ENCODE peak calls at places on chromosomes 3 and 15, in five cellular contexts. One of them, this sample, is unnamed.

GRCh38 chr3:140011611-140012277 is 76.8 kb downstream of the CLSTN2 start:
- DNase-seq in PC-3: no peak
- DNase-seq in RPMI8226: no peak
- DNase-seq in T-helper 2 cell: no peak
- DNase-seq in Daoy: no peak
- DNase-seq in this sample: no peak

GRCh38 chr3:96657710-96658109 is 156.7 kb upstream of the EPHA6 start:
- DNase-seq in PC-3: no peak
- DNase-seq in RPMI8226: no peak
- DNase-seq in T-helper 2 cell: no peak
- DNase-seq in Daoy: no peak
- DNase-seq in this sample: no peak

GRCh38 chr3:60047426-60048200 is 997.8 kb upstream of the CFAP20DC start:
- DNase-seq in PC-3: no peak
- DNase-seq in RPMI8226: no peak
- DNase-seq in T-helper 2 cell: no peak
- DNase-seq in Daoy: no peak
- DNase-seq in this sample: no peak

GRCh38 chr3:141114816-141115458 is 63.8 kb downstream of the SPSB4 start:
- DNase-seq in PC-3: peak; percentile 12
- DNase-seq in RPMI8226: peak; percentile 16
- DNase-seq in T-helper 2 cell: no peak
- DNase-seq in Daoy: no peak
- DNase-seq in this sample: no peak

GRCh38 chr3:52106951-52107611 is 47.1 kb downstream of the POC1A start:
- DNase-seq in PC-3: no peak
- DNase-seq in RPMI8226: no peak
- DNase-seq in T-helper 2 cell: no peak
- DNase-seq in Daoy: no peak
- DNase-seq in this sample: no peak

GRCh38 chr3:107431048-107431297 is 53.7 kb downstream of the CCDC54 start:
- DNase-seq in PC-3: no peak
- DNase-seq in RPMI8226: no peak
- DNase-seq in T-helper 2 cell: no peak
- DNase-seq in Daoy: peak; percentile 54
- DNase-seq in this sample: no peak

GRCh38 chr3:69710153-69710977 is 28.9 kb upstream of the MITF start:
- DNase-seq in PC-3: peak; percentile 12
- DNase-seq in RPMI8226: no peak
- DNase-seq in T-helper 2 cell: no peak
- DNase-seq in Daoy: peak; percentile 65
- DNase-seq in this sample: no peak

GRCh38 chr3:178434206-178434805 is 101.9 kb upstream of the KCNMB2 start:
- DNase-seq in PC-3: peak; percentile 30
- DNase-seq in RPMI8226: peak; percentile 23
- DNase-seq in T-helper 2 cell: no peak
- DNase-seq in Daoy: no peak
- DNase-seq in this sample: no peak

GRCh38 chr3:171876651-171877272 is 33.6 kb downstream of the TMEM212 start:
- DNase-seq in PC-3: peak; percentile 45
- DNase-seq in RPMI8226: no peak
- DNase-seq in T-helper 2 cell: no peak
- DNase-seq in Daoy: peak; percentile 65
- DNase-seq in this sample: no peak

GRCh38 chr3:188152660-188153497 is 1.1 kb upstream of the LPP start:
- DNase-seq in PC-3: peak; percentile 81
- DNase-seq in RPMI8226: no peak
- DNase-seq in T-helper 2 cell: no peak
- DNase-seq in Daoy: peak; percentile 65
- DNase-seq in this sample: no peak

GRCh38 chr3:126994661-126995161 is 11.8 kb downstream of the PLXNA1 start:
- DNase-seq in PC-3: no peak
- DNase-seq in RPMI8226: no peak
- DNase-seq in T-helper 2 cell: no peak
- DNase-seq in Daoy: no peak
- DNase-seq in this sample: no peak

GRCh38 chr15:79060175-79060574 is 30.4 kb downstream of the RASGRF1 start:
- DNase-seq in PC-3: no peak
- DNase-seq in RPMI8226: no peak
- DNase-seq in T-helper 2 cell: no peak
- DNase-seq in Daoy: no peak
- DNase-seq in this sample: no peak

GRCh38 chr3:56862352-56863062 is 60.8 kb upstream of the ARHGEF3 start:
- DNase-seq in PC-3: peak; percentile 85
- DNase-seq in RPMI8226: no peak
- DNase-seq in T-helper 2 cell: no peak
- DNase-seq in Daoy: peak; percentile 61
- DNase-seq in this sample: no peak

GRCh38 chr15:66912001-66912400 is 153.4 kb upstream of the SMAD3 start:
- DNase-seq in PC-3: no peak
- DNase-seq in RPMI8226: no peak
- DNase-seq in T-helper 2 cell: no peak
- DNase-seq in Daoy: no peak
- DNase-seq in this sample: no peak

GRCh38 chr3:7518471-7518870 is 657.6 kb downstream of the GRM7 start:
- DNase-seq in PC-3: no peak
- DNase-seq in RPMI8226: no peak
- DNase-seq in T-helper 2 cell: no peak
- DNase-seq in Daoy: no peak
- DNase-seq in this sample: no peak

GRCh38 chr15:77810180-77810579 is 177.5 kb upstream of the LINGO1 start:
- DNase-seq in PC-3: no peak
- DNase-seq in RPMI8226: no peak
- DNase-seq in T-helper 2 cell: no peak
- DNase-seq in Daoy: no peak
- DNase-seq in this sample: no peak

GRCh38 chr3:61360297-61360696 is 109.0 kb upstream of the FHIT start:
- DNase-seq in PC-3: no peak
- DNase-seq in RPMI8226: no peak
- DNase-seq in T-helper 2 cell: no peak
- DNase-seq in Daoy: no peak
- DNase-seq in this sample: no peak

GRCh38 chr3:133295199-133295901 is 104.5 kb upstream of the BFSP2 start:
- DNase-seq in PC-3: peak; percentile 77
- DNase-seq in RPMI8226: no peak
- DNase-seq in T-helper 2 cell: no peak
- DNase-seq in Daoy: peak; percentile 74
- DNase-seq in this sample: no peak

GRCh38 chr15:70314652-70315051 is 216.9 kb upstream of the TLE3 start:
- DNase-seq in PC-3: no peak
- DNase-seq in RPMI8226: no peak
- DNase-seq in T-helper 2 cell: no peak
- DNase-seq in Daoy: no peak
- DNase-seq in this sample: no peak

GRCh38 chr3:17551333-17551732 is 191.1 kb downstream of the TBC1D5 start:
- DNase-seq in PC-3: no peak
- DNase-seq in RPMI8226: no peak
- DNase-seq in T-helper 2 cell: no peak
- DNase-seq in Daoy: no peak
- DNase-seq in this sample: no peak

GRCh38 chr15:29034151-29034550 is 148.4 kb downstream of the APBA2 start:
- DNase-seq in PC-3: no peak
- DNase-seq in RPMI8226: no peak
- DNase-seq in T-helper 2 cell: no peak
- DNase-seq in Daoy: no peak
- DNase-seq in this sample: no peak

GRCh38 chr3:101954361-101954760 is 105.0 kb downstream of the NFKBIZ start:
- DNase-seq in PC-3: no peak
- DNase-seq in RPMI8226: no peak
- DNase-seq in T-helper 2 cell: no peak
- DNase-seq in Daoy: no peak
- DNase-seq in this sample: no peak

GRCh38 chr15:80249973-80250372 is 2.0 kb downstream of the CTXND1 start:
- DNase-seq in PC-3: no peak
- DNase-seq in RPMI8226: no peak
- DNase-seq in T-helper 2 cell: no peak
- DNase-seq in Daoy: no peak
- DNase-seq in this sample: no peak

GRCh38 chr3:72347819-72348319 is 500.4 kb downstream of the SHQ1 start:
- DNase-seq in PC-3: peak; percentile 55
- DNase-seq in RPMI8226: peak; percentile 61
- DNase-seq in T-helper 2 cell: no peak
- DNase-seq in Daoy: peak; percentile 91
- DNase-seq in this sample: no peak

GRCh38 chr3:131107637-131108433 is 81.2 kb downstream of the NEK11 start:
- DNase-seq in PC-3: peak; percentile 78
- DNase-seq in RPMI8226: no peak
- DNase-seq in T-helper 2 cell: no peak
- DNase-seq in Daoy: no peak
- DNase-seq in this sample: no peak

GRCh38 chr15:100592898-100593297 is 9.1 kb downstream of the LINS1 start:
- DNase-seq in PC-3: no peak
- DNase-seq in RPMI8226: no peak
- DNase-seq in T-helper 2 cell: no peak
- DNase-seq in Daoy: peak; percentile 21
- DNase-seq in this sample: no peak

GRCh38 chr15:52256930-52257733 is 38.5 kb downstream of the MYO5C start:
- DNase-seq in PC-3: no peak
- DNase-seq in RPMI8226: peak; percentile 79
- DNase-seq in T-helper 2 cell: no peak
- DNase-seq in Daoy: peak; percentile 34
- DNase-seq in this sample: no peak

GRCh38 chr3:108223928-108224327 is 1.7 kb upstream of the IFT57 start:
- DNase-seq in PC-3: no peak
- DNase-seq in RPMI8226: no peak
- DNase-seq in T-helper 2 cell: no peak
- DNase-seq in Daoy: no peak
- DNase-seq in this sample: no peak

GRCh38 chr15:78880828-78881227 is 8.1 kb downstream of the MORF4L1 start:
- DNase-seq in PC-3: no peak
- DNase-seq in RPMI8226: no peak
- DNase-seq in T-helper 2 cell: no peak
- DNase-seq in Daoy: no peak
- DNase-seq in this sample: no peak

GRCh38 chr15:37885651-37886050 is 48.8 kb upstream of the TMCO5A start:
- DNase-seq in PC-3: peak; percentile 45
- DNase-seq in RPMI8226: no peak
- DNase-seq in T-helper 2 cell: no peak
- DNase-seq in Daoy: no peak
- DNase-seq in this sample: no peak

GRCh38 chr15:80503319-80503952 is 99.3 kb downstream of the ARNT2 start:
- DNase-seq in PC-3: no peak
- DNase-seq in RPMI8226: no peak
- DNase-seq in T-helper 2 cell: no peak
- DNase-seq in Daoy: no peak
- DNase-seq in this sample: no peak

GRCh38 chr3:52122491-52122890 is 31.7 kb downstream of the POC1A start:
- DNase-seq in PC-3: no peak
- DNase-seq in RPMI8226: no peak
- DNase-seq in T-helper 2 cell: no peak
- DNase-seq in Daoy: no peak
- DNase-seq in this sample: no peak

GRCh38 chr3:143812411-143812968 is 35.8 kb downstream of the SLC9A9 start:
- DNase-seq in PC-3: no peak
- DNase-seq in RPMI8226: no peak
- DNase-seq in T-helper 2 cell: no peak
- DNase-seq in Daoy: no peak
- DNase-seq in this sample: no peak

GRCh38 chr3:88141458-88142083 is 8.2 kb upstream of the C3orf38 start:
- DNase-seq in PC-3: peak; percentile 41
- DNase-seq in RPMI8226: no peak
- DNase-seq in T-helper 2 cell: no peak
- DNase-seq in Daoy: no peak
- DNase-seq in this sample: no peak

GRCh38 chr15:42324308-42324707 is 35.0 kb upstream of the CAPN3 start:
- DNase-seq in PC-3: peak; percentile 77
- DNase-seq in RPMI8226: no peak
- DNase-seq in T-helper 2 cell: no peak
- DNase-seq in Daoy: no peak
- DNase-seq in this sample: no peak

This sample was measured in activated T-helper 9 cell treated with anti-CD3 and anti-CD28 coated beads, Interleukin-2, amount 50 U/mL, for 16 hours.